ENCODE peak calls at places on chromosomes 4 and X, in seven cellular contexts. G, L, Z, F, N, E and W are unnamed samples.

GRCh38 chrX:12824944-12825343 is 33.7 kb downstream of the PRPS2 start:
- DNase-seq in L (no peak), Z (no peak), G (no peak), E (no peak), N (no peak), F (no peak), W (no peak)

GRCh38 chr4:108210989-108211725 is 42.4 kb upstream of the LEF1 start:
- DNase-seq in E (no peak), Z (no peak), L (no peak), G (no peak), N (no peak), F (no peak), W (no peak)

GRCh38 chr4:101321481-101322042 is 25.8 kb downstream of the PPP3CA start:
- DNase-seq in E (peak; percentile 10), Z (no peak), N (no peak), L (no peak), F (no peak), G (no peak), W (no peak)

GRCh38 chr4:73869130-73870055 is at the start of gene CXCL1:
- DNase-seq in N (no peak), F (no peak), E (no peak), Z (no peak), G (no peak), L (peak; percentile 19), W (peak; percentile 54)

GRCh38 chrX:102712967-102713677 is 874 bp downstream of the GPRASP2 start:
- DNase-seq in E (peak; percentile 15), Z (peak; percentile 17), N (no peak), L (peak; percentile 74), G (peak; percentile 63), F (peak; percentile 3), W (peak; percentile 72)

GRCh38 chrX:38276089-38276488 is 51.2 kb downstream of the RPGR start:
- DNase-seq in Z (no peak), G (no peak), E (no peak), F (no peak), N (no peak), L (no peak), W (no peak)

GRCh38 chr4:91958651-91959050 is 345.1 kb upstream of the GRID2 start:
- DNase-seq in N (no peak), E (no peak), G (no peak), F (no peak), Z (peak; percentile 17), L (no peak), W (peak; percentile 32)

GRCh38 chrX:110061138-110061537 is 58.2 kb downstream of the TMEM164 start:
- DNase-seq in E (no peak), N (no peak), Z (no peak), G (no peak), L (no peak), F (no peak), W (no peak)

GRCh38 chr4:951186-951585 is 18.9 kb downstream of the TMEM175 start:
- DNase-seq in E (no peak), N (no peak), F (no peak), Z (no peak), G (no peak), L (no peak), W (no peak)

GRCh38 chrX:11374570-11374969 is 81.4 kb downstream of the AMELX start:
- DNase-seq in G (no peak), N (no peak), L (no peak), E (no peak), Z (no peak), F (no peak), W (no peak)

GRCh38 chr4:70874268-70875156 is 27.7 kb upstream of the MOB1B start:
- DNase-seq in G (no peak), E (no peak), Z (no peak), F (no peak), N (no peak), L (no peak), W (no peak)

GRCh38 chrX:39891781-39892180 is 206.0 kb downstream of the BCOR start:
- DNase-seq in L (no peak), G (no peak), Z (no peak), N (no peak), E (no peak), F (no peak), W (no peak)

GRCh38 chrX:82945332-82945731 is 562.8 kb upstream of the POU3F4 start:
- DNase-seq in G (no peak), F (no peak), N (no peak), Z (no peak), L (no peak), E (no peak), W (no peak)

GRCh38 chrX:56995271-56995994 is at the start of gene SPIN3:
- DNase-seq in N (no peak), L (peak; percentile 96), Z (peak; percentile 43), G (peak; percentile 90), F (peak; percentile 83), E (peak; percentile 48), W (peak; percentile 89)

GRCh38 chr4:173485164-173485563 is 44.9 kb downstream of the HAND2 start:
- DNase-seq in F (no peak), E (no peak), G (no peak), N (no peak), Z (no peak), L (no peak), W (no peak)

GRCh38 chr4:23333946-23334878 is 555.6 kb downstream of the PPARGC1A start:
- DNase-seq in F (peak; percentile 24), E (no peak), Z (peak; percentile 67), N (no peak), G (no peak), L (no peak), W (peak; percentile 26)

GRCh38 chrX:10484683-10485247 is 135.6 kb downstream of the MID1 start:
- DNase-seq in L (no peak), Z (no peak), G (no peak), E (no peak), F (no peak), N (no peak), W (no peak)

GRCh38 chr4:44914223-44914622 is 187.9 kb upstream of the GNPDA2 start:
- DNase-seq in L (no peak), Z (no peak), F (no peak), N (no peak), G (no peak), E (no peak), W (no peak)

GRCh38 chrX:12548746-12549145 is 242.5 kb upstream of the PRPS2 start:
- DNase-seq in N (no peak), E (no peak), Z (no peak), L (no peak), F (no peak), G (no peak), W (peak; percentile 47)

GRCh38 chr4:3717241-3717640 is 48.9 kb upstream of the ADRA2C start:
- DNase-seq in Z (no peak), F (no peak), G (no peak), E (no peak), N (no peak), L (no peak), W (no peak)

GRCh38 chr4:147371661-147372060 is 109.2 kb upstream of the EDNRA start:
- DNase-seq in N (no peak), E (no peak), L (no peak), F (no peak), G (no peak), Z (peak; percentile 13), W (no peak)

GRCh38 chrX:46140272-46140671 is 404.9 kb downstream of the ZNF674 start:
- DNase-seq in F (peak; percentile 4), L (no peak), E (no peak), Z (no peak), N (no peak), G (no peak), W (no peak)

GRCh38 chr4:165592386-165592785 is 213.6 kb downstream of the CPE start:
- DNase-seq in L (no peak), F (no peak), E (no peak), Z (no peak), N (no peak), G (no peak), W (no peak)

GRCh38 chrX:48471504-48471903 is 1.4 kb upstream of the SLC38A5 start:
- DNase-seq in E (no peak), G (no peak), L (no peak), Z (no peak), F (no peak), N (no peak), W (no peak)

GRCh38 chrX:13667940-13668339 is 15.0 kb downstream of the TCEANC start:
- DNase-seq in L (no peak), Z (no peak), G (no peak), N (no peak), F (no peak), E (no peak), W (no peak)

GRCh38 chrX:989959-990510 is 222.4 kb downstream of the CRLF2 start:
- DNase-seq in F (peak; percentile 35), N (peak; percentile 79), L (peak; percentile 97), E (peak; percentile 84), Z (peak; percentile 98), G (peak; percentile 92), W (peak; percentile 48)

GRCh38 chrX:94265323-94265722 is 591.3 kb downstream of the FAM133A start:
- DNase-seq in L (no peak), G (no peak), E (no peak), Z (no peak), N (no peak), F (no peak), W (no peak)

GRCh38 chr4:169716677-169717076 is 41.1 kb downstream of the HPF1 start:
- DNase-seq in E (no peak), F (no peak), Z (no peak), N (no peak), G (no peak), L (no peak), W (no peak)

GRCh38 chr4:40575846-40576245 is 53.8 kb downstream of the RBM47 start:
- DNase-seq in F (no peak), L (no peak), G (no peak), E (no peak), N (no peak), Z (no peak), W (no peak)